ENCODE peak calls at places on chromosomes 16 and 17, in four cellular contexts. C, S, W and Y are unnamed samples.

GRCh38 chr17:296382-296781 is 56.2 kb downstream of the RPH3AL start:
- DNase-seq in C (no peak), S (no peak), W (no peak), Y (no peak)

GRCh38 chr16:4855804-4856203 is 8.5 kb downstream of the UBN1 start:
- DNase-seq in C (no peak), S (no peak), W (no peak), Y (no peak)

GRCh38 chr17:42146911-42147607 is 7.7 kb downstream of the RAB5C start:
- DNase-seq in C (no peak), S (no peak), W (no peak), Y (no peak)

GRCh38 chr16:6684076-6684673 is 648.5 kb upstream of the RBFOX1 start:
- DNase-seq in C (peak; percentile 77), S (no peak), W (no peak), Y (peak; percentile 5)

GRCh38 chr17:79388556-79389295 is 222.1 kb downstream of the RBFOX3 start:
- DNase-seq in C (peak; percentile 95), S (peak; percentile 27), W (peak; percentile 50), Y (peak; percentile 41)

GRCh38 chr17:29713626-29714025 is 90.9 kb upstream of the CORO6 start:
- DNase-seq in C (no peak), S (no peak), W (no peak), Y (no peak)

GRCh38 chr17:59387351-59388069 is 56.1 kb downstream of the YPEL2 start:
- DNase-seq in C (no peak), S (no peak), W (no peak), Y (no peak)

GRCh38 chr17:42928714-42929496 is 28.3 kb downstream of the G6PC1 start:
- DNase-seq in C (peak; percentile 86), S (peak; percentile 85), W (no peak), Y (peak; percentile 74)

GRCh38 chr17:55540414-55541091 is 29.3 kb upstream of the SMIM36 start:
- DNase-seq in C (no peak), S (peak; percentile 16), W (no peak), Y (no peak)

GRCh38 chr16:76653390-76654026 is 376.3 kb downstream of the CNTNAP4 start:
- DNase-seq in C (peak; percentile 67), S (peak; percentile 28), W (no peak), Y (no peak)

GRCh38 chr16:2968738-2969544 is at the start of gene PAQR4:
- DNase-seq in C (peak; percentile 95), S (peak; percentile 81), W (peak; percentile 89), Y (no peak)

GRCh38 chr17:29390856-29391631 is 881 bp downstream of the TAOK1 start:
- DNase-seq in C (peak; percentile 90), S (peak; percentile 42), W (peak; percentile 22), Y (no peak)

GRCh38 chr17:50207318-50207717 is 5.9 kb upstream of the COL1A1 start:
- DNase-seq in C (no peak), S (no peak), W (no peak), Y (no peak)

GRCh38 chr17:9647014-9647413 is 1.7 kb downstream of the USP43 start:
- DNase-seq in C (peak; percentile 81), S (no peak), W (no peak), Y (no peak)
- H3K27ac ChIP-seq in C (no peak overlapping the region), S (no peak overlapping the region), W (no peak overlapping the region), Y (no peak overlapping the region)

GRCh38 chr16:86270696-86271095 is 239.6 kb upstream of the FOXF1 start:
- DNase-seq in C (no peak), S (no peak), W (no peak), Y (no peak)
- H3K4me1 ChIP-seq in C (no peaks in the 10 kb centered on the region), S (peaks cover 9% of the 10 kb centered on the region), W (no peaks in the 10 kb centered on the region), Y (no peaks in the 10 kb centered on the region)

DNA sequence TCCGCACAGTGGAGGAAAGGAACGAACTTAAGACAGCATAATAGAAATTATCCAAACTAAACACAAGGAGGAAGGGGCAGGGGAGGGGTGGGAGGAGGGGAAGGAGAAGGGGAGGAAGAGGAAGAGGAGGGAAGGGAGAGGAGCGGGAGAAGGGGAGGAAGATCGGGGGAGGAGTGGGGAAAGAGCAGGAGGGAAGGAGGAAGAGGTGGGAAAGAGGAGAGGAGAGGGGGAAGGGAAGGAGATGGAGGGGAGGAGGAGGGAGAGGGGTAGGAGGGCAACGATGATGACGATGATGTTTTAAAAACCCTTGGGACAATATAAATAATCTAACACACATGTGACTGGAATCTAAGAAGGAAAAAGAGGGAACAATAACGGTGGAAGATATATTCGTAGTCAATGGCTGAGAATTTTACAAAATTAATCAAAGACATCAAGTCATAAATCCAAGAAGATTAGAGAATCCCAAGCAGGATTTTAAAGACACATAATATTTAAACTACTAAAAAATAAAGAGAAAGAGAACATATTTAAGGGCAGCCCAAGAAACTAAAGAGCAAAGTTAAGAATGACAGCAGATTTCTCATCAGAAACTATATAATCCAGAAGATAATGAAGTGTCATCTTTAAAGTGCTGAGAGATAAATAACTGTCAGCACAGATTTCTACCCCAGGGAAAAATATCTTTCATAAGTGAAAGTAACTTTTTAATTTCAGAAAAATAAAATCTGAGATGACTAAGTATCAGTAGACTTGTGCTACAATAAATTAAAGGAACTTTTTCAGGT is 30.2 kb downstream of the C16orf95 start:
- DNase-seq in C (no peak), S (no peak), W (no peak), Y (no peak)
- H3K27me3 ChIP-seq in C (no peaks in the 10 kb centered on the region), S (peaks cover 9% of the 10 kb centered on the region), W (peaks cover 4% of the 10 kb centered on the region), Y (no peaks in the 10 kb centered on the region)

GRCh38 chr17:39982069-39982371 is 1.4 kb downstream of the PSMD3 start:
- DNase-seq in C (no peak), S (no peak), W (no peak), Y (no peak)
- H3K27ac ChIP-seq in C (no peak overlapping the region), S (no peak overlapping the region), W (no peak overlapping the region), Y (no peak overlapping the region)

DNA sequence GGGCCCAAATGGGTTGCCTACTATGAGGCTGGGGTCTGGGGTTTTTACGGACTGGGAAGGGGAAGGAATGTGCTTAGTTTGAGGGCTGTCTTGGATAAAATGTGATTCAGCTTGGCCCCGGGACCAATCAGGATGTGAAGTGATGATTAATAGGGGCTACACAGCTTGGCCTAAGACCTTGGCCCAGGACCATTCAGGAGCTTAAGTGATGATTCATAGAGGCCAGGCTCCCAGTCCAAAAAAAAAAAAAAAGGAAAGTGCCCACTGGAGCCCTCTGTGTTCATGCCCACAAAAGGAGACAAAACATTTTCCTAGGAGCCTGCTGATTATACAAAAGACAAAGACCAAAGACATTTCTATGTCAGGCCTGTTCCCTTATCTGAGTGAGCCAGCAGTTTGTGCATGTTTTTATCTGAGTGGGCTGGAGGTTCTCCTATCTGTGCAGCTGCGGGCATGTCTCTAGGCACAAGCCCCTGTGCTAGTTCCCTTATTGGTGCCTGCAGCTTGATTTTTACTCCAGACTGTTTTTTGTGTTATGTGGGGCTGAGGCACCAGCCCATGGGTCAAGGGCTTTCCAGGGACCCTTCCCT is 898.2 kb upstream of the GOT2 start:
- DNase-seq in C (no peak), S (peak; percentile 68), W (no peak), Y (no peak)
- H3K4me1 ChIP-seq in C (no peaks in the 10 kb centered on the region), S (peaks cover 17% of the 10 kb centered on the region), W (no peaks in the 10 kb centered on the region), Y (no peaks in the 10 kb centered on the region)

GRCh38 chr17:63526861-63527260 is 3.7 kb downstream of the KCNH6 start:
- DNase-seq in C (no peak), S (no peak), W (no peak), Y (no peak)
- H3K27me3 ChIP-seq in C (peaks cover 19% of the 10 kb centered on the region), S (peaks cover 45% of the 10 kb centered on the region), W (peaks cover 36% of the 10 kb centered on the region), Y (no peaks in the 10 kb centered on the region)

DNA sequence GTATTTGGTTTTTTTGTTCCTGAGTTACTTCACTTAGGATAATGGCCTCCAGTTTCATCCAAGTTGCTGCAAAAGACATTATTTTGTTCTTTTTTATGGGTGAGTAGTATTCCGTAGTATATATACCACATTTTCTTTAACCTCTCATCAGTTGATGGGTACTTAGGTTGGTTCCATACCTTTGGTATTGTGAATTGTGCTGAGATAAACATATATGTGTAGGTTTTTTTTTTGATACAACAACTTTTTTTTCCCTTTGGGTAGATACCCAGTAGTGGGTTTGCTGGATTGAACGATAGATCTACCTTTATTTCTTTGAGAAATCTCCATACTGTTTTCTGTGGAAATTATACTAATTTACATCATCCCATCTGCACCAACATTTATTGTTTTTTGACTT is 6.8 kb downstream of the EFCAB13 start:
- DNase-seq in C (no peak), S (no peak), W (no peak), Y (no peak)
- H3K27ac ChIP-seq in C (no peak overlapping the region), S (no peak overlapping the region), W (no peak overlapping the region), Y (no peak overlapping the region)

DNA sequence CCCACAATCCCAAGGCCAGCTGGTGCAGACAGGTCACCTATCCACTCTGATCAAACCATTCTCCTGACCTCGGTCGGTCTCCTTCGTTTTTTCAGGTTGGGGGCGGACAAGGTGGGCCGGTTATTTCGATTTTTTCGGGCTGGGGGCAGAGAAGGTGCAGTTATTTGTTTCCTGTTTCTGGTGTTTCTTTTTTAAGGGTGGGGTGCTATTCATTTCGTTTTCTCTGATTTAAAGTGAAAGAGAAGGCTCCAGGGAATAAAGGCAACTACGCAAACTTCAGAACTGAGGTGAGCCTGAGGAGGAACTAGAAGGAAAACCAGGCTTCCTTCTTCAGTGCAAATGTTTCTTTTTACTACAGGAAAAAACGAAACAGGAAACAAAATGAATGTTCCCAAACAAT is 64.8 kb downstream of the ANKRD11 start:
- DNase-seq in C (no peak), S (no peak), W (no peak), Y (no peak)
- H3K4me1 ChIP-seq in C (peaks cover 6% of the 10 kb centered on the region), S (peaks cover 14% of the 10 kb centered on the region), W (peaks cover 52% of the 10 kb centered on the region), Y (peaks cover 8% of the 10 kb centered on the region)

GRCh38 chr17:62130739-62131138 is 65.7 kb upstream of the MED13 start:
- DNase-seq in C (no peak), S (no peak), W (no peak), Y (no peak)
- H3K27me3 ChIP-seq in C (no peaks in the 10 kb centered on the region), S (peaks cover 3% of the 10 kb centered on the region), W (peaks cover 16% of the 10 kb centered on the region), Y (no peaks in the 10 kb centered on the region)

GRCh38 chr17:64938290-64938689 is 19.0 kb upstream of the LRRC37A3 start:
- DNase-seq in C (no peak), S (no peak), W (no peak), Y (no peak)
- H3K27ac ChIP-seq in C (no peak overlapping the region), S (no peak overlapping the region), W (no peak overlapping the region), Y (no peak overlapping the region)